ENCODE peak calls at places on chromosomes 4 and X, in seven cellular contexts. K, Y, X, D, T, N and Q are unnamed samples.

GRCh38 chrX:118756111-118756510 is 28.7 kb downstream of the IL13RA1 start:
- DNase-seq in D (peak), Y (no peak), K (no peak), T (no peak), N (no peak), X (no peak), Q (no peak)

GRCh38 chrX:49838374-49838773 is 9.3 kb downstream of the PAGE4 start:
- DNase-seq in Y (peak), N (peak), K (peak), T (peak), X (no peak), D (peak), Q (peak)

GRCh38 chr4:138650917-138651564 is 364.5 kb upstream of the NOCT start:
- DNase-seq in D (peak), T (peak), N (no peak), K (no peak), Y (no peak), X (no peak), Q (no peak)

GRCh38 chrX:71616672-71617529 is 1.4 kb downstream of the CXCR3 start:
- DNase-seq in T (no peak), K (no peak), N (no peak), D (no peak), Y (no peak), X (no peak), Q (no peak)

GRCh38 chr4:27684501-27685077 is 823.9 kb downstream of the STIM2 start:
- DNase-seq in Y (peak), K (peak), N (peak), X (peak), D (peak), T (peak), Q (peak)

GRCh38 chrX:24147165-24147564 is 2.4 kb upstream of the ZFX start:
- DNase-seq in X (no peak), N (no peak), Y (no peak), T (no peak), D (no peak), K (no peak), Q (no peak)

GRCh38 chr4:182604161-182604591 is 313.0 kb downstream of the DCTD start:
- DNase-seq in Y (no peak), N (no peak), K (peak), X (peak), T (peak), D (no peak), Q (no peak)

GRCh38 chrX:103464071-103464773 is 55.1 kb downstream of the RAB40A start:
- DNase-seq in N (peak), T (peak), Y (peak), X (no peak), K (no peak), D (peak), Q (peak)

GRCh38 chr4:5789141-5789540 is 78.1 kb downstream of the EVC start:
- DNase-seq in D (no peak), T (no peak), X (no peak), K (no peak), N (no peak), Y (no peak), Q (no peak)

GRCh38 chr4:136012250-136012649 is 1520.0 kb downstream of the PCDH18 start:
- DNase-seq in D (no peak), K (no peak), N (no peak), T (no peak), X (no peak), Y (peak), Q (no peak)

GRCh38 chr4:123102897-123103489 is 180.6 kb upstream of the NUDT6 start:
- DNase-seq in Y (peak), N (peak), T (peak), X (no peak), D (peak), K (no peak), Q (no peak)

GRCh38 chr4:164648151-164648848 is 105.6 kb upstream of the SMIM31 start:
- DNase-seq in X (no peak), D (no peak), T (no peak), K (no peak), N (no peak), Y (no peak), Q (no peak)

GRCh38 chr4:154807042-154807630 is 26.1 kb downstream of the RBM46 start:
- DNase-seq in T (peak), K (no peak), D (peak), N (peak), X (no peak), Y (peak), Q (no peak)

GRCh38 chrX:104343408-104344129 is 88.8 kb upstream of the ESX1 start:
- DNase-seq in K (no peak), T (peak), X (no peak), D (peak), Y (peak), N (peak), Q (peak)

GRCh38 chr4:168654206-168655174 is 157.6 kb downstream of the PALLD start:
- DNase-seq in X (peak), Y (no peak), K (no peak), D (no peak), T (no peak), N (no peak), Q (no peak)

GRCh38 chr4:31194823-31195222 is 474.7 kb downstream of the PCDH7 start:
- DNase-seq in N (no peak), D (no peak), T (no peak), Y (no peak), K (peak), X (no peak), Q (no peak)

GRCh38 chr4:161546902-161547301 is 616.9 kb downstream of the FSTL5 start:
- DNase-seq in X (no peak), N (peak), Y (no peak), T (no peak), K (no peak), D (no peak), Q (no peak)

GRCh38 chrX:68985135-68985725 is 156.4 kb downstream of the EFNB1 start:
- DNase-seq in X (no peak), Y (no peak), K (no peak), T (no peak), D (no peak), N (no peak), Q (no peak)